ENCODE peak calls at places on chromosomes 12 and 14, in ten cellular contexts. I is prostate gland, L is A549, U is lower leg skin, F is breast epithelium, Z is suprapubic skin, G is adrenal gland, O is HepG2, Y is IMR-90, M is H54. K is an unnamed sample.

GRCh38 chr14:100888789-100889315 is 14.7 kb downstream of the RTL1 start:
- DNase-seq in U (no peak), I (no peak), O (no peak), Z (no peak), F (no peak), G (no peak), Y (no peak), L (no peak), M (no peak), K (no peak)

GRCh38 chr14:91317381-91318313 is 73.1 kb upstream of the GPR68 start:
- DNase-seq in G (peak), I (peak), Y (no peak), O (no peak), Z (no peak), U (peak), M (no peak), L (no peak), F (peak), K (peak)

GRCh38 chr14:92539875-92540274 is 26.3 kb downstream of the RIN3 start:
- DNase-seq in O (no peak), Z (no peak), Y (peak), L (no peak), U (no peak), F (no peak), M (no peak), I (no peak), G (no peak), K (no peak)

GRCh38 chr12:21696603-21697002 is 39.0 kb upstream of the LDHB start:
- DNase-seq in F (no peak), M (no peak), I (no peak), G (no peak), Z (no peak), O (no peak), U (no peak), Y (no peak), L (no peak), K (no peak)

GRCh38 chr14:50061664-50062437 is 54.5 kb downstream of the VCPKMT start:
- DNase-seq in F (no peak), U (no peak), G (no peak), Z (no peak), O (peak), M (peak), Y (peak), I (no peak), L (no peak), K (no peak)

GRCh38 chr12:123266679-123267277 is 4.9 kb downstream of the CDK2AP1 start:
- DNase-seq in Z (no peak), Y (no peak), U (no peak), M (no peak), O (no peak), F (no peak), I (no peak), G (no peak), L (no peak), K (no peak)

GRCh38 chr14:81990312-81990761 is 456.7 kb upstream of the SEL1L start:
- DNase-seq in L (peak), G (peak), U (peak), O (peak), M (no peak), Z (no peak), I (peak), F (no peak), Y (peak), K (peak)

GRCh38 chr14:102486513-102487203 is 22.9 kb downstream of the ANKRD9 start:
- DNase-seq in M (no peak), Z (no peak), U (no peak), Y (no peak), I (no peak), O (no peak), L (no peak), G (no peak), F (no peak), K (no peak)

GRCh38 chr12:116561181-116561821 is 2.1 kb downstream of the MAP1LC3B2 start:
- DNase-seq in I (no peak), L (no peak), M (no peak), Y (no peak), Z (peak), F (no peak), U (no peak), G (no peak), O (no peak), K (peak)

GRCh38 chr12:116558280-116559079 is 701 bp upstream of the MAP1LC3B2 start:
- DNase-seq in F (no peak), G (no peak), Z (peak), U (no peak), Y (no peak), O (no peak), I (no peak), L (no peak), M (no peak), K (peak)

GRCh38 chr12:116559080-116559329 is 176 bp upstream of the MAP1LC3B2 start:
- DNase-seq in O (no peak), F (no peak), U (no peak), Y (no peak), Z (no peak), L (no peak), M (no peak), G (no peak), I (no peak), K (no peak)

GRCh38 chr12:116556964-116557706 is 2.0 kb upstream of the MAP1LC3B2 start:
- DNase-seq in I (no peak), O (no peak), G (no peak), Y (peak), M (no peak), Z (peak), U (no peak), F (no peak), L (no peak), K (no peak)

DNA sequence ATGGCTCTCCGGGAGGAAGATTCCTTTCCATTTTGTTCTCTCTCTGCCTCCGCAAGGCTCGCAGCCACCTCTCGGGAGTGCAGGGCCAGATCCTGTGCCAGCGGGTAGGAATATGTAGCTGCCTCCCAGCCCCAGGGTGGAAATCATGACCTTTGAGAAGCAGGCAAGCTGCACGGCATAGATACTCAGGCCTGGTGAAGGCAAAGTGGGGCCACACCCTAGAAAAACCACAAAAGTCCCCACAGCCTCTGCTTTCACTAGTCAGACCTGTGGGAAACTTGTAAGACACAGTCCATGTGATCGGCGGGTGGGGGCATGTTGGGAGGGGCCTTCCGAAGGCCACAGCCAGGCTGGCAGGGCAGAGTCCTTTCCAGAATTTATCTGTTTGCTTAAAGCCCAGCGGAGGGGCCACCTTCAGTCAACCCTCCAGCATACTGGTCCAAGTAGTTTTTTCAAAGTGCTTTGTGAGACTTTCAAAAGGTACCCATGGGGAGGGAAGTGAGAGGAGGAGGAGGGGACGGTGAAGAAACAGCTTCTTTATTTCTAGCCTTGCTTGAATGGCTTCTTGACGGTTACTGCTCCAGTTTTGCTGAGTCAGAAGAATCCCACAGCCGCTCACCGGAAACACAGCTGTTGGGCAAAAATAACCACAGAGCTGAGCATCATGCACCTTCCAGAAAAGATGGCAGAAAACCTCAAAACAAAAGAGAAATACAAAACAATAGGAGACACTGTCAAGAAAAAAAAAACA is at the start of gene MAP1LC3B2:
- DNase-seq in L (peak), Y (peak), O (peak), Z (peak), U (peak), I (peak), G (peak), M (peak), F (no peak), K (peak)
- TF ChIP-seq POLR2A in L (no peak), Y (no peak), O (no peak), Z (no peak), U (no peak), I (no peak), G (no peak), M (no peak), F (no peak), K (peak)

DNA sequence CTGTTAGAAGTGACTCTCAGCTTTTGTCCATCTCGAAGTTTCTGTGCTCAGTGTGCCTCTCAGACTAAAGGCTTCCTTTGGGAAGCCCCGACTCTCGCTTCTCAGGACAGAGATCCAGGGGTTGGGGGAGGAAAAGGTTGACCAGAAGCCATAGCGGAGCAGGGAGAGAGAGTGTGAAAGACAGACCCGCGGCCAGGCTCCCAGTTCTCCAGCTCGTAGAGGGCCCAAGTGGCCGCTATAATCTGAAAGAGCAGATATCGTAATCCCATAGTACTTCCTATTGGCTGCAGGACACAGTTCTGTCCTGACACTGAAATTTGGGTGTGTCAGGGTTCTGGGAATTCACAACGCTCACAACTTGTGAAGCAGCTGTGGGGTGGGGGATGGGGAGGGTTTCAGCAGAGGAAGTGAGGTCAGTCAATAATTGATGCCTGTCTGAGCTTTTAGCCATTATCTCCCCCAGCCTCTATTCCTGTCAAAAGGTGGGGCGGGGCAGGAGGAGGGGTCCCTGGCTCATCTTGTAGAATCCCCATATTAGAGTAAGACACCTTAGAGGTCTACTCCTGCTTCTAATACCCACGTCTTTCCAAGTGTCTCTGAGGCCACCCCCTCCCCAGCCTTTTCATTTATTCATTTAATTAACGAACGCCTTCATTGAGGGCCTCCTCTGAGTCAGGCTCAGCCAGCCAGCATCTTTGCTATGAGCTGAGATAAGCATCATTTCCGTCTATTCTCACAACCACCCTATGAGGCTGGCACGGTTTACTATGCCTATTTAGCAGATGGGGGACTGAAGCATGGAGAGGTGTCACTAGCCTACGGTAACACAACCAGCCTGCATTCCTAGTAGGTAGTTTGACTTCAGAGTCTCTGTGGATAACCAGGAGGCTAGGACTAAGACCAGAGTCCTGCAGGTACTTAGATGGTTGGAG is 1.5 kb upstream of the ACVRL1 start:
- DNase-seq in L (no peak), M (no peak), U (peak), F (no peak), Z (peak), O (no peak), G (no peak), Y (peak), I (no peak), K (peak)
- TF ChIP-seq POLR2A in L (no peak), M (no peak), U (no peak), F (no peak), Z (peak), O (no peak), G (no peak), Y (no peak), I (no peak), K (no peak)

GRCh38 chr14:59330455-59330854 is 134.7 kb downstream of the GPR135 start:
- DNase-seq in L (no peak), U (no peak), F (no peak), G (no peak), I (no peak), O (no peak), M (no peak), Z (no peak), Y (peak), K (no peak)
- TF ChIP-seq POLR2A in L (no peak), U (no peak), F (no peak), G (no peak), I (no peak), O (no peak), M (no peak), Z (no peak), Y (no peak), K (no peak)

GRCh38 chr14:44417809-44418208 is 89.3 kb downstream of the FSCB start:
- DNase-seq in Z (no peak), M (no peak), F (no peak), U (no peak), Y (no peak), G (no peak), L (no peak), O (no peak), I (no peak), K (no peak)
- TF ChIP-seq POLR2A in Z (no peak), M (no peak), F (no peak), U (no peak), Y (no peak), G (no peak), L (no peak), O (no peak), I (no peak), K (no peak)

DNA sequence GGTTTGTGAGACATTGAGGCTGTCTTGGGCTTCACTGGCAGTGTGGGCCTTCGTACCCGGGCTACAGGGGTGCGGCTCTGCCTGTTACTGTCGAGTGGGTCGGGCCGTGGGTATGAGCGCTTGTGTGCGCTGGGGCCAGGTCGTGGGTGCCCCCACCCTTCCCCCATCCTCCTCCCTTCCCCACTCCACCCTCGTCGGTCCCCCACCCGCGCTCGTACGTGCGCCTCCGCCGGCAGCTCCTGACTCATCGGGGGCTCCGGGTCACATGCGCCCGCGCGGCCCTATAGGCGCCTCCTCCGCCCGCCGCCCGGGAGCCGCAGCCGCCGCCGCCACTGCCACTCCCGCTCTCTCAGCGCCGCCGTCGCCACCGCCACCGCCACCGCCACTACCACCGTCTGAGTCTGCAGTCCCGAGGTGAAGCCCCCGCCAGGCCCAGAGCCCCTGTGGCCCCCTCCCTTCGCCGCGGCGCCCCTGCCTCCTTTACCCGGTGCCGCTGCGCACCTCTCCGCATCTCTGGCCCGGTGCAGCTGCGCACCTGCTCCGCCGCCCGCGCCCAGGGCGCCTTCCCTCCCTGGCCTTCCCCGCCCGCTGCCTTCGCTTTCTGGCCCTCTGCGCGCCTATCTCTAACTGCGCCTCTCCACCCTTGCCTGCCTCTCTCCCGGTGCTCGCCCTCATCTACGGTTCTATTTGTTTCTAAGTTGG is at the start of gene ENO2:
- DNase-seq in L (peak), F (no peak), G (peak), U (peak), O (peak), M (no peak), Y (peak), Z (no peak), I (peak), K (peak)
- TF ChIP-seq POLR2A in L (peak), F (no peak), G (no peak), U (no peak), O (no peak), M (no peak), Y (no peak), Z (no peak), I (peak), K (peak)

DNA sequence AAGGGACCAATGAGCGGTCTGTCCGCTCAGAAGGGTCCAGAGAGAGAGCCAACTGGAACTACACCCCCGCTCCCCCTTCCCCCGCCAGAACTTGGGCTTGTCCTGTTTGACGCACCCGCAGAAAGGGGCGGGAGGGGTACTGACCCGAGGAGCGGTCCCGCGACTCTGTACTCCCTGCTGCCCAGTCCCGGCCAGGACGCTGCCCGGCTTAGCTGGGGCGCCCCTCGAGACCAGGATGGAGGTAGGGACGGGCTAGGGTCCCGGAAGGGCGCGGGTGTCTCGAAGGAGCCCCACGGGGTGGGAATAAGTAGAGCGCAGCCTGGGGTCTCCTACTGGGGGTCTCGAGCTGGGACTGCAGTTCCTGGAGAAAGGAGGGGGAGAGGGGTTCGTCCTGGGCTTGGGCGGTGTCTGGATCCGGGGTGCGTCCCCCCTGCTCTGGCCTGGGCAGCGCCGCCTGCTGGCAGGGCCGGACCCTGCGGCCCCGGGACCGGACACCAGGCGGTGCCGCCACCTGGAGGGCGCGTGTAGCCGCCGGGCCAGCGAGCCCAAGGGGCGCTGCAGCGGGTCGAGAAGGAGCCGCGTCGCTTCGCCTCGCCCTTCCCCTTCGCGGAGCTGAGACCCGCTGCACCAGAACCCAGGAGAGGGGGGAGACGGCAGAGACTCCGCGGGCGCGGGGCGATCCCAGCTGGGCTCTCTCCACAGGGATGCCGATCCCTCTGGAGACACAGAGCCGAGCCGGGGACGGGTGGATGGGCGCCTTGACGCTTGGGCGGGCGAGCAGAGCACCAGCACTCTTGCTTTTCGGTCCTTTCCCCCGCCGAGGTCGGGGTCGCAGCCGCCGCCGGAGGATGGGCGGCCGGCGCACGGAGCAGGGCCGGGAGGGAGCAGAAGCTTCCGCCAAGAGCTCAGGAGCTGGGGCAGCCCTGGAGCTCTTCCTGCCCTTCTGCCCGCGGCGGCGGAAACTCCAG is 3.7 kb upstream of the CACNB3 start:
- DNase-seq in G (peak), F (peak), I (peak), Y (peak), L (peak), M (peak), O (peak), Z (peak), U (peak), K (peak)
- TF ChIP-seq POLR2A in G (no peak), F (no peak), I (peak), Y (peak), L (peak), M (peak), O (no peak), Z (no peak), U (no peak), K (no peak)

DNA sequence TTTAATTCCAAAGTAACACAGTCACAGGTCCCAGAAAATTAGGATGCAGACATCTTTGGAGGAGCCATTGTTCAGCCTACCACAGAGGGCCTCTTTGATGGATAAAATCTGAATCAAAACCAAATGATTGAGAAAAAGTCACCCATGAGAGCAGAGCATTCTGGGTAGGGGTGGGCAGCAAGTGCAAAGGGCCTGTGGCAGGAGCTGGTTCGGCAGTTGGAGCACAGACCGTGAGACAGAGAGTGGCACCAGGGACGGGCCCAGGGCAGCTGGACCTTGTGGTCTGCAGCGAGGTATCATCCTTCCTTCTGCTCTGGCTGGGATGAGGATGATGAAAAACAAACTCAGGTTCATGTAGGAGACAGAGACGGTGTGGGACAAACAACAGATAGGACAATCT is 18.0 kb downstream of the UBC start:
- DNase-seq in F (no peak), I (no peak), Y (no peak), M (no peak), O (no peak), Z (no peak), G (no peak), L (no peak), U (no peak), K (no peak)
- TF ChIP-seq POLR2A in F (no peak), I (no peak), Y (no peak), M (no peak), O (no peak), Z (no peak), G (no peak), L (no peak), U (no peak), K (no peak)

DNA sequence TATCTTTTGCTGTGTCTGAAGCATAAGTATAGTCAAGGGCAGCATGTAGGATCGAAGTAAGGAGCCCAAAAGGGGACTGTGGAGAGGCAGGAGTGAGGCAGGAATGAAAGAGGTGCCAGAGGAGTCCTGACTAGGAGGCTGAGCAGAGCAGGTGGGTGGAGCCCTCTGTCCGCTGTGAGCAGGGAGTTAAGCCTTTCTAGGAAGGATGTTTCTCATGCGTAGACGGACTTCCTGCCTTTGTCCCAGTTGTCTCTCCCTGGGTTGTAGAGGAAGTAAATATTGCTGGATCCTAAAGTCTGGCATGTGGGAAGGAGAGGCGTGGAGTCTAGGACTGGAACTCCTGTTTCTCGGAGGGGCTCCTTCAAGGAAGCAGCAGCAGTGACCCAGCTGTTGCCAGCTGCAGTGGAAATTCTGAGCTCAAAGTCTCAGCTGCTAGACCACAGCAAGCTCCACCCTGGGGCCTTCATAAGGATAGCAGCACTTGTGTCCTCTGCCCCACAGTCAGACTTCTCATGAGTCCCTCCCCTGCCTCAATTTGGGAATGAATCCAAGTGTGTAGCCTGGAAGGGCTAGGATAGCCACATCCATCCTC is 44.0 kb downstream of the RBMS2 start:
- DNase-seq in Y (peak), O (peak), F (no peak), L (peak), M (peak), U (peak), Z (peak), G (peak), I (no peak), K (peak)
- TF ChIP-seq POLR2A in Y (no peak), O (peak), F (no peak), L (no peak), M (no peak), U (no peak), Z (no peak), G (no peak), I (no peak), K (no peak)